ENCODE peak calls at places on chromosome 18, in ten cellular contexts. One of them, this sample, is unnamed.

GRCh38 chr18:13577091-13577697 is 149.2 kb downstream of the FAM210A start:
- DNase-seq in nephron progenitor cell: no peak
- DNase-seq in NCI-H2081: no peak
- DNase-seq in NCI-H1092 treated with DMSO at 0.1 percent for 48 hours: no peak
- DNase-seq in anterior cingulate cortex: no peak
- DNase-seq in HCEC 1CT: no peak
- DNase-seq in GM04503: peak
- DNase-seq in COLO829: peak
- DNase-seq in H54: no peak
- DNase-seq in activated naive CD4-positive, alpha-beta T cell: no peak
- DNase-seq in this sample: no peak

GRCh38 chr18:76442413-76443171 is 52.5 kb downstream of the ZNF516 start:
- DNase-seq in NCI-H1092 treated with DMSO at 0.1 percent for 48 hours: no peak
- DNase-seq in H54: no peak
- DNase-seq in NCI-H2081: no peak
- DNase-seq in activated naive CD4-positive, alpha-beta T cell: no peak
- DNase-seq in GM04503: no peak
- DNase-seq in anterior cingulate cortex: no peak
- DNase-seq in COLO829: no peak
- DNase-seq in HCEC 1CT: no peak
- DNase-seq in nephron progenitor cell: no peak
- DNase-seq in this sample: no peak

GRCh38 chr18:32802606-32803451 is 30.0 kb upstream of the KLHL14 start:
- DNase-seq in NCI-H2081: no peak
- DNase-seq in GM04503: no peak
- DNase-seq in HCEC 1CT: no peak
- DNase-seq in nephron progenitor cell: no peak
- DNase-seq in activated naive CD4-positive, alpha-beta T cell: no peak
- DNase-seq in H54: no peak
- DNase-seq in COLO829: no peak
- DNase-seq in anterior cingulate cortex: no peak
- DNase-seq in NCI-H1092 treated with DMSO at 0.1 percent for 48 hours: no peak
- DNase-seq in this sample: no peak

GRCh38 chr18:11004951-11005350 is 144.4 kb downstream of the PIEZO2 start:
- DNase-seq in anterior cingulate cortex: no peak
- DNase-seq in activated naive CD4-positive, alpha-beta T cell: no peak
- DNase-seq in nephron progenitor cell: no peak
- DNase-seq in H54: no peak
- DNase-seq in NCI-H2081: no peak
- DNase-seq in HCEC 1CT: no peak
- DNase-seq in GM04503: no peak
- DNase-seq in COLO829: peak
- DNase-seq in NCI-H1092 treated with DMSO at 0.1 percent for 48 hours: no peak
- DNase-seq in this sample: no peak

GRCh38 chr18:73879328-73879727 is 268.3 kb downstream of the FBXO15 start:
- DNase-seq in nephron progenitor cell: no peak
- DNase-seq in COLO829: no peak
- DNase-seq in H54: no peak
- DNase-seq in anterior cingulate cortex: no peak
- DNase-seq in HCEC 1CT: no peak
- DNase-seq in NCI-H2081: no peak
- DNase-seq in GM04503: no peak
- DNase-seq in NCI-H1092 treated with DMSO at 0.1 percent for 48 hours: no peak
- DNase-seq in activated naive CD4-positive, alpha-beta T cell: no peak
- DNase-seq in this sample: no peak

GRCh38 chr18:44473394-44474066 is 207.2 kb upstream of the SETBP1 start:
- DNase-seq in GM04503: no peak
- DNase-seq in H54: no peak
- DNase-seq in NCI-H2081: no peak
- DNase-seq in nephron progenitor cell: no peak
- DNase-seq in HCEC 1CT: no peak
- DNase-seq in NCI-H1092 treated with DMSO at 0.1 percent for 48 hours: no peak
- DNase-seq in COLO829: no peak
- DNase-seq in anterior cingulate cortex: no peak
- DNase-seq in activated naive CD4-positive, alpha-beta T cell: no peak
- DNase-seq in this sample: no peak

GRCh38 chr18:48166971-48167370 is 236.5 kb upstream of the SMAD2 start:
- DNase-seq in H54: no peak
- DNase-seq in GM04503: no peak
- DNase-seq in COLO829: peak
- DNase-seq in NCI-H1092 treated with DMSO at 0.1 percent for 48 hours: no peak
- DNase-seq in nephron progenitor cell: no peak
- DNase-seq in NCI-H2081: no peak
- DNase-seq in activated naive CD4-positive, alpha-beta T cell: no peak
- DNase-seq in HCEC 1CT: no peak
- DNase-seq in anterior cingulate cortex: no peak
- DNase-seq in this sample: no peak

GRCh38 chr18:48605408-48605845 is 66.6 kb downstream of the CTIF start:
- DNase-seq in nephron progenitor cell: peak
- DNase-seq in NCI-H2081: no peak
- DNase-seq in GM04503: no peak
- DNase-seq in H54: no peak
- DNase-seq in HCEC 1CT: peak
- DNase-seq in anterior cingulate cortex: no peak
- DNase-seq in COLO829: no peak
- DNase-seq in NCI-H1092 treated with DMSO at 0.1 percent for 48 hours: peak
- DNase-seq in activated naive CD4-positive, alpha-beta T cell: no peak
- DNase-seq in this sample: no peak

GRCh38 chr18:57854726-57855125 is 51.6 kb upstream of the ATP8B1 start:
- DNase-seq in COLO829: no peak
- DNase-seq in H54: no peak
- DNase-seq in anterior cingulate cortex: no peak
- DNase-seq in nephron progenitor cell: no peak
- DNase-seq in NCI-H2081: no peak
- DNase-seq in HCEC 1CT: no peak
- DNase-seq in NCI-H1092 treated with DMSO at 0.1 percent for 48 hours: no peak
- DNase-seq in activated naive CD4-positive, alpha-beta T cell: no peak
- DNase-seq in GM04503: no peak
- DNase-seq in this sample: no peak

GRCh38 chr18:9475643-9476580 is 599 bp downstream of the RALBP1 start:
- DNase-seq in HCEC 1CT: peak
- DNase-seq in NCI-H1092 treated with DMSO at 0.1 percent for 48 hours: no peak
- DNase-seq in activated naive CD4-positive, alpha-beta T cell: peak
- DNase-seq in H54: peak
- DNase-seq in GM04503: peak
- DNase-seq in nephron progenitor cell: no peak
- DNase-seq in anterior cingulate cortex: no peak
- DNase-seq in NCI-H2081: peak
- DNase-seq in COLO829: no peak
- DNase-seq in this sample: peak

GRCh38 chr18:44178476-44178875 is 502.2 kb upstream of the SETBP1 start:
- DNase-seq in GM04503: no peak
- DNase-seq in activated naive CD4-positive, alpha-beta T cell: no peak
- DNase-seq in nephron progenitor cell: no peak
- DNase-seq in H54: no peak
- DNase-seq in COLO829: no peak
- DNase-seq in NCI-H2081: no peak
- DNase-seq in HCEC 1CT: no peak
- DNase-seq in NCI-H1092 treated with DMSO at 0.1 percent for 48 hours: no peak
- DNase-seq in anterior cingulate cortex: no peak
- DNase-seq in this sample: no peak

GRCh38 chr18:74498712-74499629 is 2.8 kb downstream of the CNDP2 start:
- DNase-seq in anterior cingulate cortex: no peak
- DNase-seq in GM04503: no peak
- DNase-seq in activated naive CD4-positive, alpha-beta T cell: peak
- DNase-seq in NCI-H1092 treated with DMSO at 0.1 percent for 48 hours: no peak
- DNase-seq in HCEC 1CT: no peak
- DNase-seq in H54: no peak
- DNase-seq in NCI-H2081: no peak
- DNase-seq in nephron progenitor cell: no peak
- DNase-seq in COLO829: no peak
- DNase-seq in this sample: peak

GRCh38 chr18:9708882-9709877 is 1.1 kb downstream of the RAB31 start:
- DNase-seq in NCI-H1092 treated with DMSO at 0.1 percent for 48 hours: no peak
- DNase-seq in H54: no peak
- DNase-seq in HCEC 1CT: no peak
- DNase-seq in COLO829: no peak
- DNase-seq in activated naive CD4-positive, alpha-beta T cell: no peak
- DNase-seq in GM04503: no peak
- DNase-seq in nephron progenitor cell: peak
- DNase-seq in NCI-H2081: no peak
- DNase-seq in anterior cingulate cortex: peak
- DNase-seq in this sample: no peak

GRCh38 chr18:43665239-43665788 is 388.0 kb upstream of the SYT4 start:
- DNase-seq in COLO829: no peak
- DNase-seq in anterior cingulate cortex: no peak
- DNase-seq in activated naive CD4-positive, alpha-beta T cell: no peak
- DNase-seq in nephron progenitor cell: no peak
- DNase-seq in NCI-H1092 treated with DMSO at 0.1 percent for 48 hours: no peak
- DNase-seq in HCEC 1CT: peak
- DNase-seq in GM04503: peak
- DNase-seq in NCI-H2081: no peak
- DNase-seq in H54: peak
- DNase-seq in this sample: no peak

GRCh38 chr18:44654555-44654954 is 26.1 kb upstream of the SETBP1 start:
- DNase-seq in anterior cingulate cortex: no peak
- DNase-seq in activated naive CD4-positive, alpha-beta T cell: no peak
- DNase-seq in NCI-H2081: no peak
- DNase-seq in COLO829: no peak
- DNase-seq in nephron progenitor cell: no peak
- DNase-seq in HCEC 1CT: no peak
- DNase-seq in NCI-H1092 treated with DMSO at 0.1 percent for 48 hours: no peak
- DNase-seq in H54: no peak
- DNase-seq in GM04503: peak
- DNase-seq in this sample: no peak

GRCh38 chr18:74478876-74479275 is 17.3 kb upstream of the CNDP2 start:
- DNase-seq in NCI-H1092 treated with DMSO at 0.1 percent for 48 hours: no peak
- DNase-seq in activated naive CD4-positive, alpha-beta T cell: no peak
- DNase-seq in GM04503: no peak
- DNase-seq in nephron progenitor cell: no peak
- DNase-seq in NCI-H2081: no peak
- DNase-seq in COLO829: no peak
- DNase-seq in HCEC 1CT: no peak
- DNase-seq in anterior cingulate cortex: no peak
- DNase-seq in H54: no peak
- DNase-seq in this sample: no peak

GRCh38 chr18:47204908-47205522 is 28.9 kb upstream of the IER3IP1 start:
- DNase-seq in anterior cingulate cortex: no peak
- DNase-seq in nephron progenitor cell: peak
- DNase-seq in activated naive CD4-positive, alpha-beta T cell: no peak
- DNase-seq in COLO829: peak
- DNase-seq in NCI-H2081: no peak
- DNase-seq in NCI-H1092 treated with DMSO at 0.1 percent for 48 hours: peak
- DNase-seq in HCEC 1CT: peak
- DNase-seq in H54: no peak
- DNase-seq in GM04503: no peak
- DNase-seq in this sample: peak

GRCh38 chr18:2547477-2548087 is 23.7 kb downstream of the METTL4 start:
- DNase-seq in HCEC 1CT: peak
- DNase-seq in activated naive CD4-positive, alpha-beta T cell: no peak
- DNase-seq in nephron progenitor cell: no peak
- DNase-seq in GM04503: no peak
- DNase-seq in NCI-H2081: no peak
- DNase-seq in COLO829: peak
- DNase-seq in H54: no peak
- DNase-seq in anterior cingulate cortex: no peak
- DNase-seq in NCI-H1092 treated with DMSO at 0.1 percent for 48 hours: peak
- DNase-seq in this sample: peak

GRCh38 chr18:7901657-7902056 is 334.5 kb downstream of the PTPRM start:
- DNase-seq in NCI-H2081: no peak
- DNase-seq in NCI-H1092 treated with DMSO at 0.1 percent for 48 hours: no peak
- DNase-seq in nephron progenitor cell: no peak
- DNase-seq in H54: no peak
- DNase-seq in anterior cingulate cortex: no peak
- DNase-seq in COLO829: no peak
- DNase-seq in GM04503: no peak
- DNase-seq in activated naive CD4-positive, alpha-beta T cell: no peak
- DNase-seq in HCEC 1CT: peak
- DNase-seq in this sample: no peak

GRCh38 chr18:29191263-29191662 is 1014.3 kb upstream of the CDH2 start:
- DNase-seq in NCI-H2081: no peak
- DNase-seq in HCEC 1CT: peak
- DNase-seq in nephron progenitor cell: no peak
- DNase-seq in activated naive CD4-positive, alpha-beta T cell: no peak
- DNase-seq in COLO829: peak
- DNase-seq in anterior cingulate cortex: no peak
- DNase-seq in NCI-H1092 treated with DMSO at 0.1 percent for 48 hours: no peak
- DNase-seq in H54: no peak
- DNase-seq in GM04503: no peak
- DNase-seq in this sample: no peak

GRCh38 chr18:63963610-63964256 is 6.1 kb upstream of the SERPINB8 start:
- DNase-seq in H54: no peak
- DNase-seq in NCI-H1092 treated with DMSO at 0.1 percent for 48 hours: peak
- DNase-seq in nephron progenitor cell: no peak
- DNase-seq in anterior cingulate cortex: no peak
- DNase-seq in activated naive CD4-positive, alpha-beta T cell: peak
- DNase-seq in NCI-H2081: peak
- DNase-seq in COLO829: no peak
- DNase-seq in GM04503: no peak
- DNase-seq in HCEC 1CT: peak
- DNase-seq in this sample: peak

GRCh38 chr18:29083545-29083944 is 906.6 kb upstream of the CDH2 start:
- DNase-seq in activated naive CD4-positive, alpha-beta T cell: no peak
- DNase-seq in NCI-H2081: peak
- DNase-seq in HCEC 1CT: peak
- DNase-seq in anterior cingulate cortex: no peak
- DNase-seq in nephron progenitor cell: no peak
- DNase-seq in NCI-H1092 treated with DMSO at 0.1 percent for 48 hours: peak
- DNase-seq in H54: no peak
- DNase-seq in COLO829: no peak
- DNase-seq in GM04503: no peak
- DNase-seq in this sample: peak

GRCh38 chr18:51190000-51190399 is 7.5 kb downstream of the MEX3C start:
- DNase-seq in H54: no peak
- DNase-seq in anterior cingulate cortex: no peak
- DNase-seq in HCEC 1CT: no peak
- DNase-seq in activated naive CD4-positive, alpha-beta T cell: no peak
- DNase-seq in NCI-H1092 treated with DMSO at 0.1 percent for 48 hours: no peak
- DNase-seq in COLO829: no peak
- DNase-seq in nephron progenitor cell: no peak
- DNase-seq in NCI-H2081: no peak
- DNase-seq in GM04503: no peak
- DNase-seq in this sample: no peak

GRCh38 chr18:11752116-11752911 is 63.2 kb downstream of the GNAL start:
- DNase-seq in NCI-H2081: no peak
- DNase-seq in nephron progenitor cell: peak
- DNase-seq in activated naive CD4-positive, alpha-beta T cell: no peak
- DNase-seq in GM04503: no peak
- DNase-seq in COLO829: no peak
- DNase-seq in HCEC 1CT: no peak
- DNase-seq in NCI-H1092 treated with DMSO at 0.1 percent for 48 hours: no peak
- DNase-seq in H54: no peak
- DNase-seq in anterior cingulate cortex: no peak
- DNase-seq in this sample: no peak

GRCh38 chr18:78199002-78199401 is 780.6 kb upstream of the SALL3 start:
- DNase-seq in NCI-H1092 treated with DMSO at 0.1 percent for 48 hours: no peak
- DNase-seq in activated naive CD4-positive, alpha-beta T cell: no peak
- DNase-seq in H54: no peak
- DNase-seq in nephron progenitor cell: no peak
- DNase-seq in COLO829: no peak
- DNase-seq in HCEC 1CT: no peak
- DNase-seq in anterior cingulate cortex: no peak
- DNase-seq in NCI-H2081: no peak
- DNase-seq in GM04503: no peak
- DNase-seq in this sample: no peak

GRCh38 chr18:26804474-26804873 is 61.0 kb downstream of the AQP4 start:
- DNase-seq in GM04503: no peak
- DNase-seq in anterior cingulate cortex: no peak
- DNase-seq in NCI-H1092 treated with DMSO at 0.1 percent for 48 hours: no peak
- DNase-seq in activated naive CD4-positive, alpha-beta T cell: no peak
- DNase-seq in HCEC 1CT: no peak
- DNase-seq in nephron progenitor cell: peak
- DNase-seq in COLO829: no peak
- DNase-seq in NCI-H2081: peak
- DNase-seq in H54: no peak
- DNase-seq in this sample: peak

GRCh38 chr18:46332956-46333355 is 228.8 kb downstream of the HAUS1 start:
- DNase-seq in activated naive CD4-positive, alpha-beta T cell: no peak
- DNase-seq in COLO829: no peak
- DNase-seq in anterior cingulate cortex: peak
- DNase-seq in HCEC 1CT: no peak
- DNase-seq in NCI-H2081: no peak
- DNase-seq in H54: no peak
- DNase-seq in NCI-H1092 treated with DMSO at 0.1 percent for 48 hours: no peak
- DNase-seq in GM04503: no peak
- DNase-seq in nephron progenitor cell: peak
- DNase-seq in this sample: no peak

GRCh38 chr18:28065031-28065792 is 111.7 kb downstream of the CDH2 start:
- DNase-seq in H54: no peak
- DNase-seq in NCI-H1092 treated with DMSO at 0.1 percent for 48 hours: no peak
- DNase-seq in COLO829: peak
- DNase-seq in activated naive CD4-positive, alpha-beta T cell: no peak
- DNase-seq in GM04503: peak
- DNase-seq in anterior cingulate cortex: no peak
- DNase-seq in NCI-H2081: no peak
- DNase-seq in nephron progenitor cell: no peak
- DNase-seq in HCEC 1CT: peak
- DNase-seq in this sample: no peak